ENCODE peak calls at places on chromosomes 2 and 18, in seven cellular contexts. One of them, this sample, is unnamed.
A peak's percentile ranks its signal among the peaks of the same experiment; 100 is the strongest.

GRCh38 chr2:58992062-58992736 is 751.1 kb upstream of the FANCL start:
- DNase-seq in choroid plexus epithelial cell: peak; percentile 58
- DNase-seq in AG04450: no peak
- DNase-seq in thoracic aorta: no peak
- DNase-seq in psoas muscle: no peak
- DNase-seq in fibroblast of lung: peak; percentile 76
- DNase-seq in Panc1: no peak
- DNase-seq in this sample: no peak

GRCh38 chr2:201149064-201149820 is 33.3 kb downstream of the CFLAR start:
- DNase-seq in choroid plexus epithelial cell: peak; percentile 98
- DNase-seq in AG04450: no peak
- DNase-seq in thoracic aorta: no peak
- DNase-seq in psoas muscle: no peak
- DNase-seq in fibroblast of lung: peak; percentile 98
- DNase-seq in Panc1: no peak
- DNase-seq in this sample: no peak

GRCh38 chr2:3312576-3313345 is 64.9 kb downstream of the EIPR1 start:
- DNase-seq in choroid plexus epithelial cell: no peak
- DNase-seq in AG04450: no peak
- DNase-seq in thoracic aorta: no peak
- DNase-seq in psoas muscle: no peak
- DNase-seq in fibroblast of lung: no peak
- DNase-seq in Panc1: no peak
- DNase-seq in this sample: no peak

GRCh38 chr2:159185401-159186130 is 100.9 kb downstream of the WDSUB1 start:
- DNase-seq in choroid plexus epithelial cell: peak; percentile 62
- DNase-seq in AG04450: no peak
- DNase-seq in thoracic aorta: no peak
- DNase-seq in psoas muscle: no peak
- DNase-seq in fibroblast of lung: peak; percentile 99
- DNase-seq in Panc1: peak; percentile 4
- DNase-seq in this sample: no peak

GRCh38 chr2:96159084-96159830 is 14.0 kb upstream of the DUSP2 start:
- DNase-seq in choroid plexus epithelial cell: no peak
- DNase-seq in AG04450: no peak
- DNase-seq in thoracic aorta: no peak
- DNase-seq in psoas muscle: no peak
- DNase-seq in fibroblast of lung: no peak
- DNase-seq in Panc1: no peak
- DNase-seq in this sample: no peak

GRCh38 chr2:199366406-199366805 is 91.3 kb downstream of the SATB2 start:
- DNase-seq in choroid plexus epithelial cell: peak; percentile 3
- DNase-seq in AG04450: no peak
- DNase-seq in thoracic aorta: no peak
- DNase-seq in psoas muscle: no peak
- DNase-seq in fibroblast of lung: peak; percentile 71
- DNase-seq in Panc1: no peak
- DNase-seq in this sample: no peak

GRCh38 chr18:12904012-12904516 is 20.0 kb upstream of the PTPN2 start:
- DNase-seq in choroid plexus epithelial cell: no peak
- DNase-seq in AG04450: no peak
- DNase-seq in thoracic aorta: no peak
- DNase-seq in psoas muscle: no peak
- DNase-seq in fibroblast of lung: peak; percentile 20
- DNase-seq in Panc1: no peak
- DNase-seq in this sample: no peak

GRCh38 chr18:74899554-74899953 is 301.9 kb downstream of the ZNF407 start:
- DNase-seq in choroid plexus epithelial cell: peak; percentile 76
- DNase-seq in AG04450: no peak
- DNase-seq in thoracic aorta: no peak
- DNase-seq in psoas muscle: peak; percentile 69
- DNase-seq in fibroblast of lung: no peak
- DNase-seq in Panc1: no peak
- DNase-seq in this sample: no peak

GRCh38 chr2:81077396-81077795 is 772.8 kb upstream of the LRRTM1 start:
- DNase-seq in choroid plexus epithelial cell: no peak
- DNase-seq in AG04450: no peak
- DNase-seq in thoracic aorta: no peak
- DNase-seq in psoas muscle: no peak
- DNase-seq in fibroblast of lung: no peak
- DNase-seq in Panc1: no peak
- DNase-seq in this sample: no peak

GRCh38 chr18:62118324-62118723 is 68.5 kb downstream of the PIGN start:
- DNase-seq in choroid plexus epithelial cell: peak; percentile 67
- DNase-seq in AG04450: no peak
- DNase-seq in thoracic aorta: no peak
- DNase-seq in psoas muscle: no peak
- DNase-seq in fibroblast of lung: peak; percentile 89
- DNase-seq in Panc1: no peak
- DNase-seq in this sample: no peak

GRCh38 chr2:40867829-40868228 is 415.9 kb upstream of the SLC8A1 start:
- DNase-seq in choroid plexus epithelial cell: no peak
- DNase-seq in AG04450: no peak
- DNase-seq in thoracic aorta: no peak
- DNase-seq in psoas muscle: no peak
- DNase-seq in fibroblast of lung: no peak
- DNase-seq in Panc1: no peak
- DNase-seq in this sample: no peak

GRCh38 chr2:205989291-205990071 is 96.5 kb downstream of the INO80D start:
- DNase-seq in choroid plexus epithelial cell: no peak
- DNase-seq in AG04450: no peak
- DNase-seq in thoracic aorta: no peak
- DNase-seq in psoas muscle: no peak
- DNase-seq in fibroblast of lung: no peak
- DNase-seq in Panc1: no peak
- DNase-seq in this sample: no peak

GRCh38 chr2:3101016-3101703 is 276.5 kb downstream of the EIPR1 start:
- DNase-seq in choroid plexus epithelial cell: no peak
- DNase-seq in AG04450: no peak
- DNase-seq in thoracic aorta: no peak
- DNase-seq in psoas muscle: no peak
- DNase-seq in fibroblast of lung: no peak
- DNase-seq in Panc1: no peak
- DNase-seq in this sample: no peak

GRCh38 chr2:64291181-64291580 is 147.0 kb upstream of the PELI1 start:
- DNase-seq in choroid plexus epithelial cell: peak; percentile 91
- DNase-seq in AG04450: no peak
- DNase-seq in thoracic aorta: no peak
- DNase-seq in psoas muscle: no peak
- DNase-seq in fibroblast of lung: peak; percentile 73
- DNase-seq in Panc1: no peak
- DNase-seq in this sample: no peak

GRCh38 chr2:39448169-39448502 is 11.1 kb upstream of the MAP4K3 start:
- DNase-seq in choroid plexus epithelial cell: no peak
- DNase-seq in AG04450: no peak
- DNase-seq in thoracic aorta: no peak
- DNase-seq in psoas muscle: no peak
- DNase-seq in fibroblast of lung: no peak
- DNase-seq in Panc1: no peak
- DNase-seq in this sample: no peak

GRCh38 chr2:39447266-39448168 is 10.4 kb upstream of the MAP4K3 start:
- DNase-seq in choroid plexus epithelial cell: no peak
- DNase-seq in AG04450: no peak
- DNase-seq in thoracic aorta: no peak
- DNase-seq in psoas muscle: no peak
- DNase-seq in fibroblast of lung: peak; percentile 35
- DNase-seq in Panc1: no peak
- DNase-seq in this sample: no peak

GRCh38 chr2:39443009-39443408 is 5.9 kb upstream of the MAP4K3 start:
- DNase-seq in choroid plexus epithelial cell: no peak
- DNase-seq in AG04450: no peak
- DNase-seq in thoracic aorta: no peak
- DNase-seq in psoas muscle: no peak
- DNase-seq in fibroblast of lung: no peak
- DNase-seq in Panc1: no peak
- DNase-seq in this sample: no peak

DNA sequence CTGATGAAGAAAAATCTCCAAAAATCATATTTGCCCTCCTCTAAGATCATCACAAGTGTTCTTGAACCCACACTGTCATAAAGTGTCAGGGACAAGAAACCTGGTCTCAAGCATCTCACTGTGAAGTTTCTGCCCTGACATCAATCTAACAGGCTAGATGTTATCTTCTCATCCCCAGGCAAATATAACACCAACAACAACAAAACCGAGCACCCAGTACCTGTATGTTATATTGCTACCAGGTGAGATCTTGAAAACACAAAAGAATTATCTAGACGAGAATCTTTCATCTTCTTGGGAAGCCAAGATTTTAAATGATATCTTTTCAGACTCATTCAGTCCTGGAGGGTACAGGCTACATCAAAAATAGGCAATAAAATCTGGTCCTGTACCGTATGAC is 8.8 kb upstream of the MAP4K3 start:
- DNase-seq in choroid plexus epithelial cell: no peak
- DNase-seq in AG04450: no peak
- DNase-seq in thoracic aorta: no peak
- DNase-seq in psoas muscle: no peak
- DNase-seq in fibroblast of lung: no peak
- DNase-seq in Panc1: no peak
- DNase-seq in this sample: no peak
- H3K4me3 ChIP-seq in choroid plexus epithelial cell: no peak overlapping the region
- H3K4me3 ChIP-seq in AG04450: no peak overlapping the region
- H3K4me3 ChIP-seq in thoracic aorta: no peak overlapping the region
- H3K4me3 ChIP-seq in psoas muscle: no peak overlapping the region
- H3K4me3 ChIP-seq in fibroblast of lung: no peak overlapping the region
- H3K4me3 ChIP-seq in Panc1: no peak overlapping the region
- H3K4me3 ChIP-seq in this sample: no peak overlapping the region

DNA sequence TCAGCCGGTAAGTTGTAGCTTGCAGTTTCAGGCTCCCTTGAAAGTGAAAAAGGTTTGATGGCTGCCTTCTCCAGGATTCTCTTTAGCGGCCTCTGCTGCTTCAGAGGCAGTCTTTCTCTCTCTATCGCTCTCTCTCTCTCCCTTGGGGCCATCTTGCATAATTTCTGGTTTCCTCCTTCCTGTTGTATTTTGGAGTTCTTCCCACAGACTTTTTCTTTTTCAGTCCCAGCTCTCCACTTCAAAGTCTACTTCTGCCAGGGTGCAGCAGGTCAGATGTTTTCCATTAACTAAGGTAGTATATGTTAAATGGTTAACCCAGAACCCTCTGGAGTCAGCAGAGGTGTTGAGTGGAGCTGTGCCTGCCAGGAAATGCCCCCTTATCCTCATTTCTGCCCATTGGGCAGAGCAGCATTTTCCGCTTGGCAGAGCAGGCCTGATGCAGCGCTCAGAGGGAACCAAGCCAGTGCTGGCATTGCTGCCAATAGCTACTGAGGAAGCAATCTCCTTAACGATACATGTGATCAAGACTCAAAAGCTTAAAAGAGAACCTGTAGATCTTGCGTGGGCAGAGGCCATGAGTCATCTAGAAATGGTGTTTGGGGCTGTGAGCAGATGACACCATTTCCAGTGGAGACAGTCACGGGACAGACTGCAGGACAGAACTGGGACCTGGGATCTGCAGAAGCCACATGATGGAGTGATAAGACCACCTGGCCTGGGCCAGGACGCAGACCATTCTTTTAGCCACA is 20.8 kb downstream of the DBI start:
- DNase-seq in choroid plexus epithelial cell: peak; percentile 91
- DNase-seq in AG04450: no peak
- DNase-seq in thoracic aorta: no peak
- DNase-seq in psoas muscle: peak; percentile 74
- DNase-seq in fibroblast of lung: peak; percentile 80
- DNase-seq in Panc1: no peak
- DNase-seq in this sample: no peak
- TF ChIP-seq CTCF in choroid plexus epithelial cell: peak; percentile 73
- TF ChIP-seq CTCF in AG04450: peak; percentile 38
- TF ChIP-seq CTCF in thoracic aorta: no peak
- TF ChIP-seq CTCF in psoas muscle: no peak
- TF ChIP-seq CTCF in fibroblast of lung: peak; percentile 34
- TF ChIP-seq CTCF in Panc1: no peak
- TF ChIP-seq CTCF in this sample: no peak

GRCh38 chr2:54572262-54572635 is 116.1 kb downstream of the SPTBN1 start:
- DNase-seq in choroid plexus epithelial cell: peak; percentile 90
- DNase-seq in AG04450: no peak
- DNase-seq in thoracic aorta: no peak
- DNase-seq in psoas muscle: no peak
- DNase-seq in fibroblast of lung: peak; percentile 98
- DNase-seq in Panc1: no peak
- DNase-seq in this sample: peak; percentile 75
- H3K4me3 ChIP-seq in choroid plexus epithelial cell: no peak overlapping the region
- H3K4me3 ChIP-seq in AG04450: no peak overlapping the region
- H3K4me3 ChIP-seq in thoracic aorta: peak overlapping the region; percentile 40
- H3K4me3 ChIP-seq in psoas muscle: no peak overlapping the region
- H3K4me3 ChIP-seq in fibroblast of lung: no peak overlapping the region
- H3K4me3 ChIP-seq in Panc1: no peak overlapping the region
- H3K4me3 ChIP-seq in this sample: no peak overlapping the region

GRCh38 chr2:10329880-10330699 is 27.4 kb downstream of the HPCAL1 start:
- DNase-seq in choroid plexus epithelial cell: peak; percentile 44
- DNase-seq in AG04450: no peak
- DNase-seq in thoracic aorta: no peak
- DNase-seq in psoas muscle: no peak
- DNase-seq in fibroblast of lung: peak; percentile 87
- DNase-seq in Panc1: no peak
- DNase-seq in this sample: no peak

GRCh38 chr2:10330700-10331032 is 28.0 kb downstream of the HPCAL1 start:
- DNase-seq in choroid plexus epithelial cell: no peak
- DNase-seq in AG04450: no peak
- DNase-seq in thoracic aorta: no peak
- DNase-seq in psoas muscle: no peak
- DNase-seq in fibroblast of lung: no peak
- DNase-seq in Panc1: no peak
- DNase-seq in this sample: no peak

GRCh38 chr2:10329584-10329879 is 26.8 kb downstream of the HPCAL1 start:
- DNase-seq in choroid plexus epithelial cell: no peak
- DNase-seq in AG04450: no peak
- DNase-seq in thoracic aorta: no peak
- DNase-seq in psoas muscle: no peak
- DNase-seq in fibroblast of lung: no peak
- DNase-seq in Panc1: no peak
- DNase-seq in this sample: no peak

GRCh38 chr2:10327896-10328666 is 25.4 kb downstream of the HPCAL1 start:
- DNase-seq in choroid plexus epithelial cell: no peak
- DNase-seq in AG04450: no peak
- DNase-seq in thoracic aorta: no peak
- DNase-seq in psoas muscle: peak; percentile 30
- DNase-seq in fibroblast of lung: no peak
- DNase-seq in Panc1: no peak
- DNase-seq in this sample: peak; percentile 34

DNA sequence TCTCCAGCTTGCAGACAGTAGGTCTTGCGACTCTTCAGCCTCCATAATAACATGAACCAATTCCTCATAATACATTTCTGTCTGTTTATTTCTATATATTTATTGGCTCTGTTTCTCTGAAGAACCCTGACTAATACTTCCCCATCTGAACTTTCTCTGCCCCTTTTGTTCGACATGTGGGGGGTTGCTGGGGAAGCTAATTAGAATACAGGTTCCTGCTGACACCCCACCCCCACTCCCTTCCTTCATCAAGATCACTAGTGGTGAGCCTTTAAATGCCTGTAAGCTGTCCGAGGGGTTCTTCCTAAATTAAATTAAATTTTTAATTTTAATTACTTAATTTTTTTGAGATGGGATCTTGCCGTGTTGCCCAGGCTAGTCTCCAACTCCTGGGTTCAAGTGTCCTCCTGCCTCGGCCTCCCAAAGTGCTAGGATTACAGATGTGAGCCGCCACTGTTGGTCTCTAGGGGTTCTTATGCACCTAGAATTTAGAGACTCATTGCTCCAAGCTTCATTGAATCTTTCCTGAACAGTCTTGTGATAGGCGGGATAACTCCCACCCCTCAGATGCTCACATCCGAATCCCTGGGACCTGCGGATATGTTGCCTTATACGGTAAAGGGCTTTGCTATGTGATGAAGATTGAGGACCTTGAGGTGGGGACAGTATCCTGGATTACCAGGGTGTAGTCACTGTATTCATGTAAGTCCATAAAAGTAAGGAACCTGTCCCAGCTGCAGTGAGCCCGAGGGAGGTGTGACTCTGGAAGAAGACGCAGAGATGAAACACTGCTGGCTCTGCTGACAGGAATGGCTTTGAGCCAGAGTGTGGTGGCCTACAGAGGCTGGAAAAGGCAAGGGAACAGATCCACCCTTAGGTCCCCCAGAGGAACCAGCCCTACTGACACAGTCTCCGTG is 26.2 kb downstream of the HPCAL1 start:
- DNase-seq in choroid plexus epithelial cell: no peak
- DNase-seq in AG04450: no peak
- DNase-seq in thoracic aorta: no peak
- DNase-seq in psoas muscle: no peak
- DNase-seq in fibroblast of lung: no peak
- DNase-seq in Panc1: no peak
- DNase-seq in this sample: no peak
- TF ChIP-seq CTCF in choroid plexus epithelial cell: no peak
- TF ChIP-seq CTCF in AG04450: no peak
- TF ChIP-seq CTCF in thoracic aorta: no peak
- TF ChIP-seq CTCF in psoas muscle: no peak
- TF ChIP-seq CTCF in fibroblast of lung: no peak
- TF ChIP-seq CTCF in Panc1: no peak
- TF ChIP-seq CTCF in this sample: no peak

This sample was measured in LNCaP clone FGC.